ENCODE peak calls at places on chromosome 14, in nine cellular contexts. X, C, L, I, M, Q, E, G and V are unnamed samples.

GRCh38 chr14:103298620-103299019 is 35.4 kb upstream of the EIF5 start:
- DNase-seq in X (no peak), C (no peak), L (no peak), I (no peak), M (no peak), Q (no peak), E (no peak), G (no peak), V (no peak)

GRCh38 chr14:41859336-41859735 is 252.7 kb downstream of the LRFN5 start:
- DNase-seq in X (no peak), C (no peak), L (no peak), I (no peak), M (no peak), Q (no peak), E (peak), G (no peak), V (no peak)

GRCh38 chr14:93587330-93587729 is 156.6 kb downstream of the UNC79 start:
- DNase-seq in X (no peak), C (no peak), L (no peak), I (no peak), M (no peak), Q (no peak), E (no peak), G (no peak), V (no peak)

GRCh38 chr14:61126083-61126962 is 145.3 kb downstream of the SLC38A6 start:
- DNase-seq in X (no peak), C (no peak), L (no peak), I (peak), M (no peak), Q (no peak), E (peak), G (no peak), V (no peak)

GRCh38 chr14:73472182-73473114 is 14.1 kb upstream of the NUMB start:
- DNase-seq in X (no peak), C (no peak), L (peak), I (peak), M (no peak), Q (no peak), E (peak), G (no peak), V (no peak)

GRCh38 chr14:61215222-61216010 is 65.7 kb downstream of the TMEM30B start:
- DNase-seq in X (no peak), C (no peak), L (no peak), I (no peak), M (no peak), Q (no peak), E (peak), G (no peak), V (no peak)

GRCh38 chr14:79551591-79551990 is 659.7 kb downstream of the DIO2 start:
- DNase-seq in X (no peak), C (no peak), L (no peak), I (no peak), M (no peak), Q (no peak), E (no peak), G (no peak), V (no peak)

GRCh38 chr14:24952851-24953666 is 96.9 kb downstream of the STXBP6 start:
- DNase-seq in X (no peak), C (peak), L (peak), I (no peak), M (no peak), Q (no peak), E (no peak), G (peak), V (peak)

GRCh38 chr14:91252901-91253794 is 8.6 kb upstream of the GPR68 start:
- DNase-seq in X (no peak), C (no peak), L (no peak), I (no peak), M (no peak), Q (no peak), E (no peak), G (peak), V (peak)

GRCh38 chr14:93962701-93963601 is 13.4 kb downstream of the ASB2 start:
- DNase-seq in X (no peak), C (peak), L (no peak), I (no peak), M (no peak), Q (no peak), E (no peak), G (no peak), V (no peak)

GRCh38 chr14:21069388-21070082 is 569 bp upstream of the ARHGEF40 start:
- DNase-seq in X (no peak), C (peak), L (peak), I (peak), M (no peak), Q (no peak), E (peak), G (peak), V (peak)

GRCh38 chr14:63267171-63267570 is 51.6 kb downstream of the GPHB5 start:
- DNase-seq in X (no peak), C (no peak), L (no peak), I (no peak), M (no peak), Q (no peak), E (no peak), G (no peak), V (no peak)

GRCh38 chr14:91875515-91876286 is 8.4 kb upstream of the TC2N start:
- DNase-seq in X (no peak), C (no peak), L (no peak), I (no peak), M (no peak), Q (no peak), E (no peak), G (peak), V (no peak)

GRCh38 chr14:99316281-99317163 is 44.5 kb upstream of the BCL11B start:
- DNase-seq in X (no peak), C (no peak), L (no peak), I (no peak), M (no peak), Q (no peak), E (no peak), G (no peak), V (no peak)

GRCh38 chr14:23895480-23895879 is 58.1 kb upstream of the DHRS4 start:
- DNase-seq in X (no peak), C (no peak), L (no peak), I (no peak), M (no peak), Q (no peak), E (peak), G (no peak), V (no peak)

GRCh38 chr14:86055512-86055911 is 525.6 kb downstream of the FLRT2 start:
- DNase-seq in X (no peak), C (no peak), L (no peak), I (peak), M (no peak), Q (no peak), E (peak), G (no peak), V (no peak)

GRCh38 chr14:43858981-43859380 is 648.1 kb downstream of the FSCB start:
- DNase-seq in X (no peak), C (no peak), L (no peak), I (no peak), M (no peak), Q (no peak), E (no peak), G (no peak), V (no peak)

GRCh38 chr14:55964081-55964480 is 154.1 kb upstream of the PELI2 start:
- DNase-seq in X (no peak), C (no peak), L (no peak), I (no peak), M (no peak), Q (no peak), E (no peak), G (no peak), V (no peak)